ENCODE peak calls at places on chromosomes 13 and 19, in ten cellular contexts. E, G, Q, A, V, K, U, Y, T and B are unnamed samples. For H3K4me1, the result is how much of the 10 kb centered on the place peaks cover.

GRCh38 chr13:41428155-41428554 is 29.2 kb upstream of the RGCC start:
- DNase-seq in E (no peak), G (no peak), Q (no peak), A (no peak), V (no peak), K (no peak), U (no peak), Y (peak), T (no peak), B (no peak)

GRCh38 chr13:48896312-48896711 is 79.4 kb upstream of the FNDC3A start:
- DNase-seq in E (no peak), G (no peak), Q (no peak), A (peak), V (peak), K (no peak), U (no peak), Y (no peak), T (no peak), B (no peak)

GRCh38 chr13:26929971-26930730 is 169.6 kb upstream of the GPR12 start:
- DNase-seq in E (peak), G (peak), Q (peak), A (peak), V (peak), K (peak), U (peak), Y (peak), T (peak), B (peak)

GRCh38 chr19:17767559-17767958 is 16.3 kb downstream of the FCHO1 start:
- DNase-seq in E (no peak), G (no peak), Q (no peak), A (no peak), V (no peak), K (no peak), U (no peak), Y (no peak), T (no peak), B (no peak)

GRCh38 chr13:26095338-26095737 is 43.5 kb upstream of the SHISA2 start:
- DNase-seq in E (no peak), G (no peak), Q (no peak), A (no peak), V (no peak), K (no peak), U (no peak), Y (no peak), T (no peak), B (no peak)

GRCh38 chr13:67091603-67092002 is 138.5 kb downstream of the PCDH9 start:
- DNase-seq in E (no peak), G (no peak), Q (no peak), A (no peak), V (no peak), K (no peak), U (no peak), Y (no peak), T (no peak), B (no peak)

GRCh38 chr13:39414339-39414738 is 188.7 kb downstream of the LHFPL6 start:
- DNase-seq in E (no peak), G (no peak), Q (no peak), A (no peak), V (no peak), K (no peak), U (no peak), Y (no peak), T (no peak), B (no peak)

GRCh38 chr13:111280666-111281577 is 39.5 kb upstream of the TEX29 start:
- DNase-seq in E (peak), G (no peak), Q (no peak), A (peak), V (peak), K (no peak), U (no peak), Y (no peak), T (no peak), B (no peak)

GRCh38 chr19:34556500-34556899 is 74.9 kb downstream of the WTIP start:
- DNase-seq in E (no peak), G (no peak), Q (peak), A (no peak), V (no peak), K (no peak), U (no peak), Y (no peak), T (no peak), B (no peak)

GRCh38 chr19:53541971-53542370 is 4.0 kb downstream of the ZNF331 start:
- DNase-seq in E (no peak), G (no peak), Q (no peak), A (no peak), V (no peak), K (no peak), U (no peak), Y (no peak), T (no peak), B (no peak)

GRCh38 chr13:94431569-94431968 is 47.9 kb downstream of the DCT start:
- DNase-seq in E (no peak), G (no peak), Q (no peak), A (peak), V (no peak), K (no peak), U (no peak), Y (no peak), T (no peak), B (no peak)

GRCh38 chr19:51916167-51916566 is 11.1 kb upstream of the ZNF613 start:
- DNase-seq in E (no peak), G (no peak), Q (no peak), A (no peak), V (no peak), K (no peak), U (no peak), Y (no peak), T (no peak), B (no peak)

GRCh38 chr13:48564046-48564445 is 31.2 kb upstream of the RCBTB2 start:
- DNase-seq in E (no peak), G (no peak), Q (no peak), A (peak), V (no peak), K (no peak), U (no peak), Y (no peak), T (no peak), B (no peak)

GRCh38 chr13:76386316-76386715 is 499.9 kb downstream of the KCTD12 start:
- DNase-seq in E (no peak), G (no peak), Q (no peak), A (no peak), V (no peak), K (no peak), U (no peak), Y (no peak), T (no peak), B (no peak)

GRCh38 chr13:99431927-99432636 is 69.2 kb upstream of the TM9SF2 start:
- DNase-seq in E (no peak), G (no peak), Q (no peak), A (no peak), V (no peak), K (no peak), U (no peak), Y (no peak), T (no peak), B (no peak)

GRCh38 chr13:36685912-36686311 is 12.1 kb downstream of the SERTM1 start:
- DNase-seq in E (no peak), G (no peak), Q (no peak), A (peak), V (peak), K (no peak), U (no peak), Y (no peak), T (no peak), B (no peak)

GRCh38 chr13:49098198-49098597 is 121.9 kb upstream of the MLNR start:
- DNase-seq in E (peak), G (no peak), Q (peak), A (peak), V (peak), K (no peak), U (no peak), Y (no peak), T (no peak), B (peak)

GRCh38 chr13:21426238-21426637 is 32.9 kb downstream of the ZDHHC20 start:
- DNase-seq in E (no peak), G (no peak), Q (no peak), A (no peak), V (no peak), K (no peak), U (no peak), Y (no peak), T (no peak), B (no peak)

GRCh38 chr13:26219726-26220125 is 2.4 kb downstream of the RNF6 start:
- DNase-seq in E (no peak), G (no peak), Q (no peak), A (peak), V (peak), K (no peak), U (no peak), Y (no peak), T (no peak), B (no peak)

GRCh38 chr13:79987323-79987722 is 353.6 kb downstream of the SPRY2 start:
- DNase-seq in E (no peak), G (no peak), Q (no peak), A (peak), V (no peak), K (no peak), U (no peak), Y (no peak), T (no peak), B (no peak)

GRCh38 chr19:18697680-18698079 is 14.2 kb downstream of the CRTC1 start:
- DNase-seq in E (no peak), G (peak), Q (peak), A (no peak), V (no peak), K (no peak), U (no peak), Y (peak), T (peak), B (no peak)

GRCh38 chr19:54921082-54921481 is 15.1 kb downstream of the NCR1 start:
- DNase-seq in E (no peak), G (no peak), Q (no peak), A (no peak), V (no peak), K (no peak), U (no peak), Y (no peak), T (no peak), B (no peak)
- H3K4me1 ChIP-seq in E (under half), G (under half), Q (under half), A (under half), V (under half), K (under half), U (under half), Y (under half), T (under half), B (under half)

DNA sequence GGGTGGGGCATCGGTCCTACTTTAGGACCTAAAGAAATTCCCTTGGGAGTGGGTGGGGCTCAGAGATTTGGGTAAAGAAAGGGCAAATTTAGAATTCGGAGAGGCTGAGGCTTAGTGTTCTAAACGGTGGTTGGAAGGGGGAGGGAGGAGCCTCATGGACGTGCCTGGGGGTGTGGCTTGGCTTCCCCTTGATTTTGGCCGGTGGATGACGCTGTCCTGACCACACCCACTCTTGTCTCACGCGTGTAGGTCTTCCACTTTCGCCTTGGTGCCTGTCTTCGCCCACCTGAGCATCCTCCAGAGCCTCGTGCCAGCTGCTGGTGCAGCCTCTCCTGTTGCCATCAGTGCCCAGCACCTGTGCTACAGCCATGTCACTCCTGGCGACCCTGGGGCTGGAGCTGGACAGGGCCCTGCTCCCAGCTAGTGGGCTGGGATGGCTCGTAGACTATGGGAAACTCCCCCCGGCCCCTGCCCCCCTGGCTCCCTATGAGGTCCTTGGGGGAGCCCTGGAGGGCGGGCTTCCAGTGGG is 1.2 kb upstream of the NUP62 start:
- DNase-seq in E (no peak), G (peak), Q (no peak), A (no peak), V (no peak), K (no peak), U (peak), Y (peak), T (peak), B (peak)
- H3K4me3 ChIP-seq in E (no peak), G (no peak), Q (no peak), A (no peak), V (no peak), K (no peak), U (peak), Y (peak), T (peak), B (no peak)

GRCh38 chr19:30649149-30649548 is 277.0 kb downstream of the ZNF536 start:
- DNase-seq in E (no peak), G (no peak), Q (no peak), A (no peak), V (no peak), K (no peak), U (no peak), Y (no peak), T (no peak), B (no peak)

GRCh38 chr19:30648321-30648720 is 276.1 kb downstream of the ZNF536 start:
- DNase-seq in E (peak), G (no peak), Q (no peak), A (peak), V (no peak), K (no peak), U (no peak), Y (no peak), T (no peak), B (no peak)

GRCh38 chr19:30646806-30647205 is 274.6 kb downstream of the ZNF536 start:
- DNase-seq in E (no peak), G (no peak), Q (no peak), A (no peak), V (no peak), K (no peak), U (no peak), Y (no peak), T (no peak), B (no peak)

GRCh38 chr19:30645946-30646577 is 273.9 kb downstream of the ZNF536 start:
- DNase-seq in E (peak), G (no peak), Q (no peak), A (no peak), V (no peak), K (no peak), U (no peak), Y (no peak), T (no peak), B (no peak)

DNA sequence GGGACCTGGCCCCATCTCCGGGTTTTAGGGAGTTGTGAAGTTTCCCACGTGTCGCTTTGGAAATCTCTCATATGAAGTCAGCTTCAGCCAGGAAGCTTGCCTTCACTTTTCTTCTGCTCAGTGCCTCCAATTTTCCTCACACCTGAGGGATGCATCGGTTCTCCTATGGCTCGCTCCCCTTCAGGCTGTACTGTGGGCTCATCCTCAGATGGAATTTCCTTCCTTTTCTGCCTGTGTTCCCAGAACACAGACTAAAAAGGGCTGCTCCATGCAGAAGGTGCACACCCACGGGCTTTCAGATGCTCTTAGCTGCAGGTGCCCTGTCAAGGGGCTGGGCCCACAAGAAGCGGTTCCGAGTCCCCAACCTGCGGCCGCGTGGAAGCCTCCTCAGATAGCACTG is 275.7 kb downstream of the ZNF536 start:
- DNase-seq in E (peak), G (no peak), Q (no peak), A (no peak), V (no peak), K (no peak), U (no peak), Y (no peak), T (no peak), B (no peak)
- H3K4me1 ChIP-seq in E (under half), G (under half), Q (under half), A (under half), V (under half), K (under half), U (under half), Y (under half), T (under half), B (under half)

GRCh38 chr19:14761607-14762006 is 16.8 kb downstream of the ADGRE2 start:
- DNase-seq in E (peak), G (no peak), Q (no peak), A (no peak), V (no peak), K (no peak), U (no peak), Y (no peak), T (no peak), B (no peak)

GRCh38 chr19:14762111-14762510 is 16.2 kb downstream of the ADGRE2 start:
- DNase-seq in E (no peak), G (no peak), Q (no peak), A (no peak), V (no peak), K (no peak), U (no peak), Y (no peak), T (no peak), B (no peak)

GRCh38 chr19:14763497-14764145 is 14.7 kb downstream of the ADGRE2 start:
- DNase-seq in E (no peak), G (no peak), Q (no peak), A (no peak), V (no peak), K (no peak), U (no peak), Y (no peak), T (no peak), B (no peak)

GRCh38 chr19:14767466-14767971 is 10.8 kb downstream of the ADGRE2 start:
- DNase-seq in E (peak), G (no peak), Q (no peak), A (no peak), V (no peak), K (no peak), U (no peak), Y (no peak), T (no peak), B (no peak)

GRCh38 chr19:14764401-14764800 is 14.0 kb downstream of the ADGRE2 start:
- DNase-seq in E (no peak), G (no peak), Q (no peak), A (no peak), V (no peak), K (no peak), U (no peak), Y (no peak), T (no peak), B (no peak)
- H3K4me3 ChIP-seq in E (no peak), G (no peak), Q (no peak), A (no peak), V (no peak), K (no peak), U (no peak), Y (no peak), T (no peak), B (no peak)

GRCh38 chr19:41352609-41353465 is 885 bp downstream of the TGFB1 start:
- DNase-seq in E (peak), G (peak), Q (no peak), A (peak), V (peak), K (peak), U (peak), Y (peak), T (peak), B (peak)
- H3K4me1 ChIP-seq in E (under half), G (under half), Q (under half), A (under half), V (under half), K (half or more), U (under half), Y (under half), T (half or more), B (under half)

GRCh38 chr19:2275588-2276428 is 6.2 kb downstream of the PEAK3 start:
- DNase-seq in E (no peak), G (peak), Q (no peak), A (no peak), V (no peak), K (no peak), U (peak), Y (peak), T (peak), B (peak)

GRCh38 chr19:2274185-2274711 is 7.7 kb downstream of the PEAK3 start:
- DNase-seq in E (no peak), G (peak), Q (no peak), A (no peak), V (no peak), K (no peak), U (no peak), Y (no peak), T (no peak), B (no peak)

GRCh38 chr19:2274937-2275535 is 6.9 kb downstream of the PEAK3 start:
- DNase-seq in E (peak), G (peak), Q (peak), A (peak), V (peak), K (no peak), U (peak), Y (peak), T (peak), B (no peak)

GRCh38 chr19:2271516-2272103 is 10.4 kb downstream of the PEAK3 start:
- DNase-seq in E (peak), G (peak), Q (no peak), A (peak), V (peak), K (no peak), U (peak), Y (no peak), T (no peak), B (no peak)

GRCh38 chr19:2273356-2274184 is 8.4 kb downstream of the PEAK3 start:
- DNase-seq in E (peak), G (peak), Q (peak), A (peak), V (peak), K (peak), U (peak), Y (peak), T (peak), B (peak)
- H3K4me3 ChIP-seq in E (peak), G (no peak), Q (peak), A (no peak), V (peak), K (peak), U (peak), Y (peak), T (peak), B (no peak)

DNA sequence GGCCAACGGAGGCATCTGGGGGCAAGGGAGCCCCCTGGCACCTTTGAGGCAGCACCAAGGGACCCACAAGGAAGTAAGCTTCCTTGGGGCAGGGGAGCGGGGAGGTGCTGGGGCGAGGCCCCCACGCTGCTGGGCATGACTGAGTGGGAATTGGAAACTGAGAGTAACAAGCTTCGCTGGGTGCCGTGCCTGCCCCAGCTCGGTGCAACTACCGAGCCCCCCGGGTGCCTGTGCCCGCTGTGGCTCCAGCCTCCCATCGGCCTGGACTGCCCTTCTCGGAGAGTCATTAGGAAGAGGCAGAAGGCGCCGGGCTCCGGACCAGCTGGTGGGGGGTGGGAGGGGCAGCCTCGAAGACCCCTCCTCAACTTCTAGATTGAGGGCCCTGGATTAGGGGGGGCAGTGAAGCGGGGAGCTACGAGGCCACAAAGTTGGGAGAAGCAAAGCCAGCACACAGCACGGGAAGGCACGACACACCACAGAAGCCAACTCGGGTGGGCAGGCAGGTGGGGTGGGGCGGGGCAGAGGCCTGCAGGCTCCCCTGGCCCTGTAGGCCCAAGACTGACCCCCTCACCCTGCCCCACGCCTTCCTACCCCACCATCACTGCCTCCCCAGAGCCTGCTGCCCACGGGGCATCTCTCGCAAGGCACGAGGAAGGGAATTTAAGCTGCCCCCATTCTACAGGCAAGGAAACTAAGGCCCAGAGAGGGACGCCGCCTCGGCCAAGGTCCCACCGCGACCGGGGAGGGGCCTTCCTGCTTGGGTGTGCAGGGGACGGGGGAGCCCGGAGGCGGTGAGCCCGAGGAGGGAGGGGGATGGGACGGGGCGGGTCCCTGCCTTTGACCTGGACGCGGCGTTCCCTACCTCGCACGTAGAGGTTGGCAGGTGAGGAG is 83.2 kb downstream of the PTPRS start:
- DNase-seq in E (no peak), G (no peak), Q (no peak), A (no peak), V (no peak), K (no peak), U (no peak), Y (no peak), T (no peak), B (no peak)
- H3K4me1 ChIP-seq in E (under half), G (under half), Q (under half), A (under half), V (under half), K (under half), U (under half), Y (under half), T (under half), B (under half)